ENCODE peak calls at places on chromosome 19, in eight cellular contexts. Z is transverse colon; H is mesenchymal stem cell; W is CD8-positive, alpha-beta memory T cell; O is testis; J is lower lobe of right lung; Q is adipocyte; B is stomach. V is an unnamed sample. For H3K9me3, the result is how much of the 10 kb centered on the place peaks cover.

GRCh38 chr19:38304866-38305429 is 897 bp downstream of the C19orf33 start:
- DNase-seq in Z (peak), H (no peak), W (no peak), O (peak), J (peak), Q (no peak), B (peak), V (no peak)

GRCh38 chr19:41978470-41978869 is 15.6 kb downstream of the ATP1A3 start:
- DNase-seq in Z (no peak), H (no peak), W (no peak), O (no peak), J (no peak), Q (no peak), B (no peak), V (no peak)

GRCh38 chr19:14102102-14102696 is 11.6 kb upstream of the SAMD1 start:
- DNase-seq in Z (no peak), H (no peak), W (no peak), O (no peak), J (no peak), Q (no peak), B (no peak), V (no peak)

GRCh38 chr19:46546194-46546896 is 50.7 kb upstream of the PNMA8B start:
- DNase-seq in Z (peak), H (peak), W (no peak), O (peak), J (peak), Q (no peak), B (peak), V (no peak)

GRCh38 chr19:29666634-29667389 is 1.6 kb downstream of the PLEKHF1 start:
- DNase-seq in Z (peak), H (peak), W (no peak), O (peak), J (peak), Q (peak), B (peak), V (peak)

GRCh38 chr19:19817357-19817756 is 4.2 kb downstream of the ZNF506 start:
- DNase-seq in Z (no peak), H (no peak), W (peak), O (no peak), J (no peak), Q (no peak), B (no peak), V (no peak)

GRCh38 chr19:50663280-50663790 is 14.1 kb downstream of the C19orf81 start:
- DNase-seq in Z (no peak), H (no peak), W (no peak), O (no peak), J (no peak), Q (no peak), B (no peak), V (peak)

GRCh38 chr19:43755256-43755801 is 567 bp upstream of the SMG9 start:
- DNase-seq in Z (peak), H (peak), W (peak), O (peak), J (peak), Q (peak), B (peak), V (peak)

GRCh38 chr19:14383898-14384669 is 2.8 kb downstream of the ADGRE5 start:
- DNase-seq in Z (peak), H (peak), W (peak), O (no peak), J (peak), Q (peak), B (no peak), V (peak)

GRCh38 chr19:56261145-56261544 is 11.4 kb upstream of the EDDM13 start:
- DNase-seq in Z (no peak), H (no peak), W (no peak), O (no peak), J (no peak), Q (no peak), B (no peak), V (no peak)

GRCh38 chr19:41924151-41925145 is 3.8 kb downstream of the ERFL start:
- DNase-seq in Z (no peak), H (no peak), W (no peak), O (no peak), J (no peak), Q (no peak), B (no peak), V (no peak)

GRCh38 chr19:3136684-3137055 is 837 bp downstream of the GNA15 start:
- DNase-seq in Z (no peak), H (no peak), W (no peak), O (no peak), J (no peak), Q (no peak), B (no peak), V (no peak)
- H3K4me3 ChIP-seq in Z (peak), H (no peak), W (no peak), O (no peak), J (peak), Q (no peak), B (peak), V (no peak)

DNA sequence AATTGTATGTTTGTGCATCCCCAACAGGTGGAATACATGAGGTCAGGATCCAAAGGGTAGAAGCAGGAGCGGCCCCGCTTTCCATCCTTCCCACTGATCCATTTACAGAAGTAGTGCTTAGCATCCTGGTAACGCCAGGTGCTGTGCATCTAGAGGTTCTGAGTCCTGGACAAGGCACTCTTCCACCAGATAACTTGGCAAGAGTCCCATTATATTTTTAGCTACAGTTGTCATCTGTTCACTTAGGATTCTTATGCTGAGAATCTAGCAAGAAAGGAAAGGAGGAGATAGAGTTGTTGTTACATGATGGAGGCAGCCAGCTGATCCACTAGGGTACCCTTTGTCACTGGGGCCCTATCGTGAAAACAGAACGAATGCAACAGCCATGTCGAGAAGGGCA is 389.5 kb upstream of the ZNF507 start:
- DNase-seq in Z (no peak), H (peak), W (no peak), O (no peak), J (no peak), Q (no peak), B (peak), V (no peak)
- H3K9me3 ChIP-seq in Z (under half), H (under half), W (under half), O (under half), J (under half), Q (under half), B (under half), V (under half)

GRCh38 chr19:11987405-11988231 is 22.8 kb downstream of the ZNF763 start:
- DNase-seq in Z (peak), H (peak), W (peak), O (peak), J (peak), Q (peak), B (peak), V (peak)
- H3K4me3 ChIP-seq in Z (peak), H (peak), W (peak), O (peak), J (peak), Q (peak), B (peak), V (peak)

GRCh38 chr19:5271145-5271544 is 69.5 kb downstream of the PTPRS start:
- DNase-seq in Z (no peak), H (peak), W (no peak), O (no peak), J (no peak), Q (peak), B (no peak), V (no peak)

GRCh38 chr19:5268801-5269200 is 71.8 kb downstream of the PTPRS start:
- DNase-seq in Z (no peak), H (no peak), W (no peak), O (no peak), J (no peak), Q (no peak), B (no peak), V (no peak)

GRCh38 chr19:5269926-5270325 is 70.7 kb downstream of the PTPRS start:
- DNase-seq in Z (no peak), H (no peak), W (no peak), O (no peak), J (no peak), Q (no peak), B (no peak), V (no peak)

GRCh38 chr19:5269279-5269678 is 71.3 kb downstream of the PTPRS start:
- DNase-seq in Z (no peak), H (no peak), W (no peak), O (no peak), J (no peak), Q (no peak), B (no peak), V (no peak)

GRCh38 chr19:5273782-5274181 is 66.8 kb downstream of the PTPRS start:
- DNase-seq in Z (no peak), H (no peak), W (no peak), O (no peak), J (no peak), Q (no peak), B (no peak), V (no peak)
- H3K9me3 ChIP-seq in Z (under half), H (under half), W (under half), O (under half), J (under half), Q (under half), B (under half), V (under half)

DNA sequence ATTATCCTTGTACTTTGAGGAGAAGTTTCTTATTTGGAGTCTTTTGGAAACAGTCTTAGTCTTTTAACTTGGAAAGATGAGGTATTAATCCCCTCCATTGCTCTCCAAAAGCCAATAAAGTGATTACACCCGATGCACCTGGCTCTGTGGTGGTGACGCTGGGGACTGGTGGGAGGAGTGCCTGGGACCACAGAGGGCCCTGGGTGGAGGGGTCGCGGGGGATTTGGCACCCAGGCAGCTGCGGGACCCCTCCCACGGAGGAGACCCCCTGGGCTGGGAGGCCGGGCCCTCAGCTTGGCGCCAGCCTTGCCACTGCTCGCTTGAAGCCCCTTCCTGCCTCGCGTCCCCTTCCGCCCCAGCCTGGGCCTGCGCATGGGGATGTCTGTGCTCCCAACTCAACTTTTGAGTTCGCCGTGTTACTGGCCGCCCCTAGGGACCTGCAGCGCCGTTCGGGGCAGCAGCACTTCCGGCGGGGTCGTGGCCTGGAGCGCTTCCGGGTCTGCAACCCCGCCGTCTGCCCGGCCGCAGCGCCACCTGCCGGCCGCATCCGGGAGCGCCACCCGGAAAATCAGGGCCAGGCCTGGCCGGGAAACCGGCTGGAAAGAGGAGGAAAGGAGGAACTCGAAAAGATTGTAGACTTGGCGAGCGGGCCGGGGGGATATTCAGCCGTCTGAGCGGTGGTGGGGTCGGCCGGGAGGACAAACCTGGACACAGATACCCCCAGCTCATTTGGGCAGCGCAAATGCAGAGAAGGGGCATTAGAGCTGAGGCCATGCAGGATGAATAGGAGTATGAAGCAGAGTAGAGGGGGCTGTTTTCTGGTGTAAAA is 8.4 kb downstream of the PEAK3 start:
- DNase-seq in Z (peak), H (peak), W (peak), O (peak), J (peak), Q (peak), B (peak), V (peak)
- H3K4me3 ChIP-seq in Z (no peak), H (peak), W (peak), O (no peak), J (peak), Q (peak), B (peak), V (no peak)

DNA sequence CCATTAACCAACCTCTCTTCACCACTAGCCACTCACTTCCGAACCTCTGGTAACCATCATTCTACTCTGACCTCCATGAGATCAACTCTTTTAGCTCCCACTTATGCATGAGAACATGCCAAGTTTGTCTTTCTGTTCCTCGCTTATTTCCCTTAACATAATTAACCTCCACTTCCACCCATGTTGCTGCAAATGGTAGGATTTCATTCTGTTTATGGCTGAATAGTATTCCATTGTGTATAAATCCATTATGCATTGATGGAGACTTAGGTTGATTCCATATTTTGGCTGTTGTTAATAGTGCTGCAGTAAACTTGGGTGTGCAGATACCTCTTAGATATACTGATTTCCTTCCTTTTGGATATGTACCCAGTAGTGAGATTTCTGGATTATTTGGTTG is 30.2 kb downstream of the ZNF382 start:
- DNase-seq in Z (no peak), H (no peak), W (no peak), O (no peak), J (no peak), Q (no peak), B (no peak), V (no peak)
- H3K9me3 ChIP-seq in Z (half or more), H (half or more), W (half or more), O (under half), J (half or more), Q (half or more), B (half or more), V (half or more)

GRCh38 chr19:10517760-10518443 is 655 bp upstream of the S1PR5 start:
- DNase-seq in Z (no peak), H (peak), W (peak), O (no peak), J (no peak), Q (peak), B (no peak), V (peak)

GRCh38 chr19:10517361-10517759 is at the start of gene S1PR5:
- DNase-seq in Z (no peak), H (peak), W (peak), O (no peak), J (no peak), Q (peak), B (no peak), V (peak)

GRCh38 chr19:10516064-10516385 is 1.2 kb downstream of the S1PR5 start:
- DNase-seq in Z (no peak), H (no peak), W (peak), O (no peak), J (no peak), Q (no peak), B (no peak), V (no peak)

GRCh38 chr19:10518444-10519361 is 1.5 kb upstream of the S1PR5 start:
- DNase-seq in Z (no peak), H (no peak), W (peak), O (no peak), J (no peak), Q (no peak), B (no peak), V (no peak)

GRCh38 chr19:10516671-10517286 is 468 bp downstream of the S1PR5 start:
- DNase-seq in Z (no peak), H (peak), W (no peak), O (no peak), J (no peak), Q (peak), B (no peak), V (no peak)
- H3K4me3 ChIP-seq in Z (peak), H (peak), W (peak), O (no peak), J (peak), Q (peak), B (peak), V (peak)

GRCh38 chr19:57964761-57965160 is 9.6 kb downstream of the C19orf18 start:
- DNase-seq in Z (no peak), H (no peak), W (no peak), O (no peak), J (no peak), Q (no peak), B (no peak), V (no peak)
- H3K9me3 ChIP-seq in Z (half or more), H (half or more), W (under half), O (under half), J (half or more), Q (half or more), B (half or more), V (under half)

DNA sequence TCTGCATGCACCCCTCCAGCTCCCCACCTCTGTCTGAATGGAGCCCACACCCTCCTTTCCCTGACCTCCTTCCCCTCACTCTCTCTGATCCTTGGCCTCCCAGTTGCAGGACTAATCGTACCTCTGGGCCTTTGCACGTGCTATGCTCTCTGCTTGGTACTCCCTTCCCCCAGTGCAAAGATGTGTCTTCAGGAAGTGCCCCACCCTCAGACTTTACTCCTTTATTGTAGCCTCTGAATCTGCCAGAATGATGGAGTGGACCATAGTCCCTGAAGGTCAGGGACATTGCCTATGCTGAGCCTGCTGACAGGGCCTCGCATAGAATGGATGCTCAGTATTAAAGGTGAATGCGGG is 1.3 kb upstream of the JUND start:
- DNase-seq in Z (peak), H (no peak), W (no peak), O (no peak), J (no peak), Q (no peak), B (no peak), V (no peak)
- H3K4me3 ChIP-seq in Z (no peak), H (peak), W (peak), O (no peak), J (peak), Q (peak), B (peak), V (no peak)

GRCh38 chr19:7391218-7391670 is 42.5 kb downstream of the ARHGEF18 start:
- DNase-seq in Z (peak), H (peak), W (no peak), O (no peak), J (no peak), Q (no peak), B (peak), V (peak)
- H3K9me3 ChIP-seq in Z (under half), H (under half), W (under half), O (under half), J (under half), Q (under half), B (under half), V (under half)